ENCODE peak calls at places on chromosomes 13 and 19, in six cellular contexts. One of them, this sample, is unnamed. For H3K9me3, the result is how much of the 10 kb centered on the place peaks cover.

GRCh38 chr13:44311011-44311481 is 62.6 kb upstream of the SERP2 start:
- DNase-seq in PC-3: peak
- DNase-seq in neural progenitor cell: no peak
- DNase-seq in GM23248: peak
- DNase-seq in hepatocyte: no peak
- DNase-seq in SK-N-SH: no peak
- DNase-seq in this sample: no peak

GRCh38 chr19:46202426-46202825 is 27.1 kb upstream of the IGFL1 start:
- DNase-seq in PC-3: no peak
- DNase-seq in neural progenitor cell: no peak
- DNase-seq in GM23248: no peak
- DNase-seq in hepatocyte: no peak
- DNase-seq in SK-N-SH: no peak
- DNase-seq in this sample: no peak

GRCh38 chr19:6238256-6238642 is 41.5 kb downstream of the MLLT1 start:
- DNase-seq in PC-3: no peak
- DNase-seq in neural progenitor cell: no peak
- DNase-seq in GM23248: peak
- DNase-seq in hepatocyte: no peak
- DNase-seq in SK-N-SH: peak
- DNase-seq in this sample: no peak

GRCh38 chr13:68987585-68987984 is 1120.0 kb upstream of the ATXN8OS start:
- DNase-seq in PC-3: no peak
- DNase-seq in neural progenitor cell: no peak
- DNase-seq in GM23248: no peak
- DNase-seq in hepatocyte: no peak
- DNase-seq in SK-N-SH: no peak
- DNase-seq in this sample: no peak

GRCh38 chr13:34667356-34668218 is 274.5 kb upstream of the NBEA start:
- DNase-seq in PC-3: no peak
- DNase-seq in neural progenitor cell: no peak
- DNase-seq in GM23248: no peak
- DNase-seq in hepatocyte: no peak
- DNase-seq in SK-N-SH: no peak
- DNase-seq in this sample: no peak

GRCh38 chr19:40013991-40014390 is 17.1 kb downstream of the ZNF546 start:
- DNase-seq in PC-3: no peak
- DNase-seq in neural progenitor cell: no peak
- DNase-seq in GM23248: no peak
- DNase-seq in hepatocyte: no peak
- DNase-seq in SK-N-SH: no peak
- DNase-seq in this sample: no peak

GRCh38 chr13:49610176-49610575 is 18.1 kb upstream of the ARL11 start:
- DNase-seq in PC-3: no peak
- DNase-seq in neural progenitor cell: no peak
- DNase-seq in GM23248: no peak
- DNase-seq in hepatocyte: peak
- DNase-seq in SK-N-SH: peak
- DNase-seq in this sample: peak

GRCh38 chr13:113560645-113561416 is 23.7 kb upstream of the TFDP1 start:
- DNase-seq in PC-3: no peak
- DNase-seq in neural progenitor cell: no peak
- DNase-seq in GM23248: no peak
- DNase-seq in hepatocyte: no peak
- DNase-seq in SK-N-SH: no peak
- DNase-seq in this sample: no peak

GRCh38 chr13:79386125-79386822 is 19.8 kb downstream of the RBM26 start:
- DNase-seq in PC-3: no peak
- DNase-seq in neural progenitor cell: no peak
- DNase-seq in GM23248: peak
- DNase-seq in hepatocyte: no peak
- DNase-seq in SK-N-SH: no peak
- DNase-seq in this sample: no peak

DNA sequence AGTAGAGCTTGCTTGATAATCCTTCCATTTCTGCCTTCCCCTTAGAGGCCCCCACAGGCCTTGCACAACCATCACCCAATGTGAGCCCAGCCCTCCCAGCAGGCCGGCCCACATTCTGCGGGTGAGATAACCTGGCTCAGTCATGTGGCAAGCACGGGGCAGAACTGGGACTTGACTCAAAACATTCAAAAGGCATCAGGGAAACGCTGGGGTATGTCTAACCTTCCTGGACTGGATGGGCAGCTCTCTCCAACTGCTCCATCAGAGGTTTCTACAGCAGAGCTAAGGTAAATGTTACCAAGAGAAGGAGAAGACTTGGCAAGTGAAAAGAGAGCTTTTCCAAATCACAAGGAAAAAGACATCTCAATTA is 24.8 kb downstream of the EPS15L1 start:
- DNase-seq in PC-3: no peak
- DNase-seq in neural progenitor cell: no peak
- DNase-seq in GM23248: peak
- DNase-seq in hepatocyte: peak
- DNase-seq in SK-N-SH: no peak
- DNase-seq in this sample: peak
- TF ChIP-seq EZH2phosphoT487 in PC-3: no peak
- TF ChIP-seq EZH2phosphoT487 in neural progenitor cell: no peak
- TF ChIP-seq EZH2phosphoT487 in GM23248: no peak
- TF ChIP-seq EZH2phosphoT487 in hepatocyte: no peak
- TF ChIP-seq EZH2phosphoT487 in SK-N-SH: no peak
- TF ChIP-seq EZH2phosphoT487 in this sample: no peak

GRCh38 chr13:107883561-107884175 is 331.7 kb downstream of the LIG4 start:
- DNase-seq in PC-3: peak
- DNase-seq in neural progenitor cell: no peak
- DNase-seq in GM23248: peak
- DNase-seq in hepatocyte: no peak
- DNase-seq in SK-N-SH: no peak
- DNase-seq in this sample: no peak

GRCh38 chr13:107882708-107883560 is 332.4 kb downstream of the LIG4 start:
- DNase-seq in PC-3: peak
- DNase-seq in neural progenitor cell: no peak
- DNase-seq in GM23248: no peak
- DNase-seq in hepatocyte: no peak
- DNase-seq in SK-N-SH: no peak
- DNase-seq in this sample: no peak

GRCh38 chr13:107881362-107881761 is 334.0 kb downstream of the LIG4 start:
- DNase-seq in PC-3: peak
- DNase-seq in neural progenitor cell: no peak
- DNase-seq in GM23248: peak
- DNase-seq in hepatocyte: no peak
- DNase-seq in SK-N-SH: no peak
- DNase-seq in this sample: no peak

GRCh38 chr13:107886118-107886517 is 329.2 kb downstream of the LIG4 start:
- DNase-seq in PC-3: peak
- DNase-seq in neural progenitor cell: no peak
- DNase-seq in GM23248: no peak
- DNase-seq in hepatocyte: no peak
- DNase-seq in SK-N-SH: no peak
- DNase-seq in this sample: no peak

GRCh38 chr13:107884564-107884963 is 330.8 kb downstream of the LIG4 start:
- DNase-seq in PC-3: no peak
- DNase-seq in neural progenitor cell: no peak
- DNase-seq in GM23248: no peak
- DNase-seq in hepatocyte: no peak
- DNase-seq in SK-N-SH: no peak
- DNase-seq in this sample: no peak
- H3K27ac ChIP-seq in PC-3: peak
- H3K27ac ChIP-seq in neural progenitor cell: no peak
- H3K27ac ChIP-seq in GM23248: no peak
- H3K27ac ChIP-seq in hepatocyte: no peak
- H3K27ac ChIP-seq in SK-N-SH: no peak
- H3K27ac ChIP-seq in this sample: no peak

DNA sequence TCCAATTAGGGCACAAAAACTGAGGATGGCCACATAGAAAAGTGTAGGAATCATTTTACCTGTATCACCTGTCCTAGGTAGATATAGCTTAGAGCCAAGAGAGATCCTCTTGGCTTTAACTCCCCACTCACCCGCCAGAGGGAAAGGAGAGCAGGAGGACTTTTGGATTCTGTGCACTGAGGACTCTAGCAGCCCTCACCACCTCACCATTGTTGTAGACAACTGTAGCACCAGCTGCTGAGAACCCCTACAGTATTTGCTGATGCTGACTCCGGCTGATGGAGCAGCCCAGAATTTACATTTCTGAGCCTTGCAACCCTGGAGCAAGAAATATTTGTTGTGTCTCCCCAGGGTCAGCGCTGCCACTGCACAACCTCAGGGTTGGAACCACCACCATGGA is 2044.4 kb downstream of the OLFM4 start:
- DNase-seq in PC-3: no peak
- DNase-seq in neural progenitor cell: no peak
- DNase-seq in GM23248: no peak
- DNase-seq in hepatocyte: no peak
- DNase-seq in SK-N-SH: no peak
- DNase-seq in this sample: no peak
- H3K9me3 ChIP-seq in PC-3: under half
- H3K9me3 ChIP-seq in neural progenitor cell: under half
- H3K9me3 ChIP-seq in GM23248: under half
- H3K9me3 ChIP-seq in hepatocyte: under half
- H3K9me3 ChIP-seq in SK-N-SH: under half
- H3K9me3 ChIP-seq in this sample: under half

DNA sequence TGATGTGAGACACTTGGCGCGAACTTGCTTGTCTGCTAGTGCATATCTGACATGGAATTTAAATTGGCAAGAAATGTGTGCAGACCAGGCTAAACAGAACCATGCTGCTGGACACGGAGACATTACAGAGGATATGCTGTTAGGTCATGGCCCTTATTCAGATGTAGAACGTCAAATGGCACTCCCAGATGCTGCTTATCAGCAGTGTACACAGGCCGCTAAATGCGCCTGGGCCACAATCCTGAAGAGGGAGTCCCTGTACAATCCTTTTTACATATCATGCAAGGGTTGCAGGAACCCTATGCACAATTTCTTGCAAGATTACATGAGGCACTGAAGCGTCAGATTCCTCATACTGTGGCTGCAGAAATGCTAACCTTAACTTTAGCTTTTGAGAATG is 9.3 kb downstream of the ZNF350 start:
- DNase-seq in PC-3: no peak
- DNase-seq in neural progenitor cell: no peak
- DNase-seq in GM23248: no peak
- DNase-seq in hepatocyte: no peak
- DNase-seq in SK-N-SH: no peak
- DNase-seq in this sample: no peak
- TF ChIP-seq EZH2phosphoT487 in PC-3: no peak
- TF ChIP-seq EZH2phosphoT487 in neural progenitor cell: no peak
- TF ChIP-seq EZH2phosphoT487 in GM23248: no peak
- TF ChIP-seq EZH2phosphoT487 in hepatocyte: no peak
- TF ChIP-seq EZH2phosphoT487 in SK-N-SH: no peak
- TF ChIP-seq EZH2phosphoT487 in this sample: no peak

GRCh38 chr13:20812890-20813289 is 39.1 kb upstream of the EEF1AKMT1 start:
- DNase-seq in PC-3: no peak
- DNase-seq in neural progenitor cell: no peak
- DNase-seq in GM23248: no peak
- DNase-seq in hepatocyte: no peak
- DNase-seq in SK-N-SH: no peak
- DNase-seq in this sample: no peak
- H3K27ac ChIP-seq in PC-3: no peak
- H3K27ac ChIP-seq in neural progenitor cell: no peak
- H3K27ac ChIP-seq in GM23248: no peak
- H3K27ac ChIP-seq in hepatocyte: no peak
- H3K27ac ChIP-seq in SK-N-SH: no peak
- H3K27ac ChIP-seq in this sample: no peak

GRCh38 chr19:30362156-30362754 is 9.9 kb upstream of the ZNF536 start:
- DNase-seq in PC-3: no peak
- DNase-seq in neural progenitor cell: no peak
- DNase-seq in GM23248: peak
- DNase-seq in hepatocyte: no peak
- DNase-seq in SK-N-SH: no peak
- DNase-seq in this sample: no peak

GRCh38 chr19:30365121-30365800 is 6.9 kb upstream of the ZNF536 start:
- DNase-seq in PC-3: no peak
- DNase-seq in neural progenitor cell: no peak
- DNase-seq in GM23248: no peak
- DNase-seq in hepatocyte: no peak
- DNase-seq in SK-N-SH: no peak
- DNase-seq in this sample: no peak

GRCh38 chr19:30361721-30362120 is 10.5 kb upstream of the ZNF536 start:
- DNase-seq in PC-3: no peak
- DNase-seq in neural progenitor cell: no peak
- DNase-seq in GM23248: no peak
- DNase-seq in hepatocyte: no peak
- DNase-seq in SK-N-SH: no peak
- DNase-seq in this sample: no peak

GRCh38 chr19:30361107-30361447 is 11.1 kb upstream of the ZNF536 start:
- DNase-seq in PC-3: no peak
- DNase-seq in neural progenitor cell: no peak
- DNase-seq in GM23248: no peak
- DNase-seq in hepatocyte: no peak
- DNase-seq in SK-N-SH: no peak
- DNase-seq in this sample: no peak

GRCh38 chr19:30363073-30363472 is 9.1 kb upstream of the ZNF536 start:
- DNase-seq in PC-3: no peak
- DNase-seq in neural progenitor cell: no peak
- DNase-seq in GM23248: no peak
- DNase-seq in hepatocyte: no peak
- DNase-seq in SK-N-SH: no peak
- DNase-seq in this sample: no peak
- H3K9me3 ChIP-seq in PC-3: under half
- H3K9me3 ChIP-seq in neural progenitor cell: under half
- H3K9me3 ChIP-seq in GM23248: under half
- H3K9me3 ChIP-seq in hepatocyte: under half
- H3K9me3 ChIP-seq in SK-N-SH: under half
- H3K9me3 ChIP-seq in this sample: under half

This sample was measured in OCI-LY7.